ENCODE peak calls at places on chromosomes 13 and 19, in ten cellular contexts. W is lower leg skin, R is HFFc6, Q is activated B cell treated with CpG ODN at 0.5 μM for 24 hours, U is transverse colon, X is AG04450, B is tibial nerve, H is HL-60, S is cardiac muscle cell, O is Peyer's patch. Z is an unnamed sample.

GRCh38 chr13:100890645-100891044 is 216.1 kb upstream of the TMTC4 start:
- DNase-seq in O (no peak), B (no peak), Q (no peak), X (no peak), W (no peak), R (no peak), S (no peak), U (no peak), H (no peak), Z (no peak)

GRCh38 chr19:18292810-18293641 is 11.6 kb upstream of the JUND start:
- DNase-seq in B (peak; percentile 74), W (peak; percentile 97), O (peak; percentile 85), Q (peak; percentile 55), H (peak; percentile 85), U (peak; percentile 79), R (peak; percentile 59), X (no peak), S (peak; percentile 90), Z (no peak)

GRCh38 chr13:39577833-39578232 is 25.2 kb downstream of the LHFPL6 start:
- DNase-seq in Q (no peak), X (no peak), R (no peak), B (no peak), S (no peak), O (no peak), U (no peak), H (no peak), W (no peak), Z (no peak)

GRCh38 chr13:50080158-50080855 is 65.1 kb downstream of the KCNRG start:
- DNase-seq in O (peak; percentile 59), W (no peak), R (peak; percentile 22), U (peak; percentile 30), H (no peak), B (no peak), X (no peak), S (peak; percentile 63), Q (peak; percentile 29), Z (no peak)

GRCh38 chr13:35854286-35854685 is 276.9 kb downstream of the DCLK1 start:
- DNase-seq in S (no peak), U (no peak), R (no peak), Q (no peak), H (no peak), B (no peak), O (no peak), W (no peak), X (no peak), Z (no peak)

GRCh38 chr19:40798997-40799557 is at the start of gene EGLN2:
- DNase-seq in Q (peak; percentile 100), R (no peak), X (no peak), W (no peak), U (no peak), B (no peak), O (no peak), H (no peak), S (no peak), Z (no peak)

GRCh38 chr19:17441241-17442135 is 7.0 kb downstream of the TMEM221 start:
- DNase-seq in X (no peak), O (no peak), S (peak; percentile 41), H (no peak), B (no peak), Q (no peak), U (no peak), W (no peak), R (peak; percentile 9), Z (no peak)

GRCh38 chr19:13902993-13903555 is 2.8 kb downstream of the BRME1 start:
- DNase-seq in R (no peak), U (no peak), S (peak; percentile 15), B (no peak), X (no peak), H (no peak), Q (no peak), O (no peak), W (no peak), Z (no peak)

GRCh38 chr19:7333198-7334118 is 15.3 kb upstream of the ARHGEF18 start:
- DNase-seq in X (no peak), W (no peak), S (peak; percentile 39), B (no peak), O (peak; percentile 33), H (no peak), Q (no peak), U (no peak), R (no peak), Z (no peak)

GRCh38 chr13:98105929-98106336 is 37.0 kb upstream of the FARP1 start:
- DNase-seq in S (peak; percentile 75), O (no peak), U (no peak), H (no peak), W (peak; percentile 20), X (no peak), Q (no peak), B (no peak), R (peak; percentile 64), Z (no peak)

GRCh38 chr19:5907216-5907615 is 2.5 kb downstream of the VMAC start:
- DNase-seq in X (no peak), U (no peak), R (no peak), Q (no peak), B (no peak), S (no peak), O (no peak), W (no peak), H (no peak), Z (no peak)

DNA sequence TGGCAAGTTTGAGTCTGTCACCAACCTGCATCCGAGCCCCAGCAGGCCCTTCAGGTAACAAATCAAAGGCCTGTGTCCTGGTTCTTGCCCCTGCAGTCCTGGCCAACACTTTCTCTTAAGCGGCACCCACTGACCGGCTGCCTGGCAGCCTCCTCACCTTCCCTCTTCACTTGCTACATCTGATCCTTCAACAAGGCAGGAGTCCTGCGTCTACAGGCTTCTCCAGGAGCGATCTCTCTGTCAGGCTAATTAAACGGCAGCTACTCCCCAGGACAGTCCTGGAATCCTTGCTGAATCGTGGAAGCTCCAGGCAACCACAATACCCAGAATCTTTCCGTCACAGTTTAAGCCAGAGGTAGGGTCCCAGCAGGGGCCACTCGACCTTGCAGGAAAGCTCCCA is 41.1 kb upstream of the GAS6 start:
- DNase-seq in Q (no peak), S (no peak), R (no peak), B (no peak), X (no peak), W (no peak), H (no peak), O (no peak), U (no peak), Z (no peak)
- TF ChIP-seq CTCF in Q (no peak), S (no peak), R (no peak), B (no peak), X (no peak), W (no peak), H (no peak), O (no peak), U (no peak), Z (no peak)

DNA sequence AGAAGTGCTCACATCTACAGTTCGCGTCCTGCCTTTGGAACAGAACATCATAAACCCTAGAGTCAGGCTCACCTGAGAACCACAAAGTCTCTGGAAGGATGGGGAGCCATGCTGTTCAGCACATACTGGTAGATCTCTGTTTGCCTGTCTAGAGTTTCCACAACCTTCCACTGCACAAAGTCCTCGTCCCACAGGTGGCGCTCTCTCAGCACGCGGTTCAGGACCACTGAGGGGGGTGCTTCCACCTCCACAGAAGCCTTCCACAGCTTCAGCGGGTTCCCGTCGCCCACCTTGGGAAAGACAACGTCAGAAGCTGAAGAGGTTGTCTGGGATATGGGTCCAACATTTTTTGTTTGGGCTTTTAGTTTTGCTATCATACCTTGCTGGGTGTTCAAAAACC is 93.6 kb downstream of the KL start:
- DNase-seq in O (no peak), R (no peak), W (no peak), S (no peak), U (no peak), Q (no peak), H (no peak), X (no peak), B (no peak), Z (no peak)
- TF ChIP-seq CTCF in O (no peak), R (peak; percentile 72), W (no peak), S (peak; percentile 19), U (no peak), Q (no peak), H (no peak), X (peak; percentile 36), B (no peak), Z (peak; percentile 29)

DNA sequence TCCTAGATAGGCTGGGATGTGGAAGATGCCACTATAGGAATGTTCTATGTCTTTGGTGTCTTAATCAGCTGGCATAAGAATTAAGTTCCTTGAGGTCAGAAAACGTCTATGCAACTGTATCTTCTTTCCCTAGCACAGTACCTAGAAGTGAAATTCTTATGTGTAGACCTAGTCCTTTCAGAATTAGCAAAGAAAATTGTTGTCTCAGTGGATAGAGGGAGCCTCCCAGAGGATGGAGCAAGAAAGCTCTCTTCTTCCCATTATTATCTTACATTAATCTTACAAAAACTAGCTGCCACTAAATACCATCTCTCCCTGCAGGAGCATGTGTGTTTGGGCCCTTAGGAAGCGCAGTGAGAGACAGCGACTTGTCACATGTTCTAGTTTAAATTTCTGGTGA is 11.6 kb downstream of the CLDN10 start:
- DNase-seq in H (no peak), W (no peak), B (no peak), S (peak; percentile 47), U (no peak), O (no peak), Q (no peak), R (peak; percentile 7), X (no peak), Z (no peak)
- TF ChIP-seq CTCF in H (no peak), W (no peak), B (no peak), S (peak; percentile 24), U (no peak), O (no peak), Q (no peak), R (peak; percentile 31), X (no peak), Z (no peak)

GRCh38 chr13:62356977-62357376 is 941.3 kb upstream of the PCDH20 start:
- DNase-seq in B (no peak), X (peak; percentile 1), W (no peak), H (no peak), O (no peak), Q (no peak), R (no peak), S (no peak), U (no peak), Z (no peak)

GRCh38 chr13:62358646-62358932 is 942.9 kb upstream of the PCDH20 start:
- DNase-seq in Q (no peak), R (no peak), S (no peak), B (no peak), X (no peak), O (no peak), U (no peak), W (no peak), H (no peak), Z (no peak)

GRCh38 chr13:62360609-62361008 is 945.0 kb upstream of the PCDH20 start:
- DNase-seq in Q (no peak), O (no peak), X (no peak), R (no peak), W (no peak), S (no peak), U (no peak), B (no peak), H (no peak), Z (no peak)

DNA sequence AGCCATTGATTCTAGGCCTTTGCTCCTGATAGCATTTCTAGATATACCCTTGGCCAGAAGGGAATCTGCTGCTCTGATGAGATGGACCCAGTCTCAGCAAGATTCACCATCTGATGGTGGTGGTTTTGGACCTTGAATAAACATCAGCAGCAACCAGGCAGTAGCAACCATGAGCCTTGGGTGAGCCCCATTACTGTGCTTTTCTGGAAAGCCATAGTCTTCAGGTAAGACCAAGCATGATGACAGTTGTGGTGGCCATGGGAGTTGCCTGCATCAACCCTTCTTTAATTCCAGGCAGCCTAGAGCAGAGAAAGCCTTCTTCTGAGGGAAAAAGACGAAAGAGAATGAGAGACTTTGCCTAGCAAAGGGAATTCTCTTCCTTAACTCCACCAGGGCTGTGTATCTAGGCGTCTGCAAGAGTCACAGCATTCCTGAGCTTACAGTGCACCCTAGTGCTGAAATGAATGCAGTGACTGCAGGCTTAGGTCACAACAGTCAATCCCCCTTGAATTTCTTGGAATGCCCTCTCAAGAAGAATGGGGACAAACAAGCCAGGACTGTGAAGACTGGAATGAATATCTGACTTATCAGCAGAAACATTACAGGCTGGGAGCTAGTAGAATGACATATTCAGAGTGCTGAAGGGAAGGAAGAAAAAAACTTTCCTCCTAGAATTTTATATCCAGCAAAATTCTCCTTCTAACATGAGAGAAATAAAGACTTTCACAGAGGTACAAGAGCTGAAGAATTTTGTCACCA is 942.4 kb upstream of the PCDH20 start:
- DNase-seq in Q (no peak), S (peak; percentile 56), H (peak; percentile 0), U (no peak), X (peak; percentile 48), R (no peak), O (no peak), B (no peak), W (no peak), Z (peak; percentile 2)
- TF ChIP-seq CTCF in Q (no peak), S (peak; percentile 45), H (peak; percentile 17), U (no peak), X (peak; percentile 82), R (no peak), O (no peak), B (no peak), W (no peak), Z (peak; percentile 53)

Z was measured in AG09319.